ENCODE peak calls at places on chromosome 20, in eight cellular contexts. One of them, this sample, is unnamed.
A peak's percentile ranks its signal among the peaks of the same experiment; 100 is the strongest.

GRCh38 chr20:23084845-23085355 is 1.2 kb downstream of the CD93 start:
- DNase-seq in upper lobe of left lung: peak; percentile 61
- DNase-seq in breast epithelium: no peak
- DNase-seq in A549: no peak
- DNase-seq in stomach: no peak
- DNase-seq in GM12878: no peak
- DNase-seq in H1: no peak
- DNase-seq in heart left ventricle: no peak
- DNase-seq in this sample: no peak

GRCh38 chr20:47328841-47329448 is 27.6 kb downstream of the ZMYND8 start:
- DNase-seq in breast epithelium: no peak
- DNase-seq in stomach: peak; percentile 61
- DNase-seq in upper lobe of left lung: no peak
- DNase-seq in heart left ventricle: no peak
- DNase-seq in GM12878: no peak
- DNase-seq in A549: no peak
- DNase-seq in H1: no peak
- DNase-seq in this sample: peak; percentile 45

GRCh38 chr20:20406306-20406705 is 38.4 kb downstream of the INSM1 start:
- DNase-seq in A549: no peak
- DNase-seq in H1: no peak
- DNase-seq in upper lobe of left lung: no peak
- DNase-seq in stomach: no peak
- DNase-seq in breast epithelium: no peak
- DNase-seq in heart left ventricle: no peak
- DNase-seq in GM12878: no peak
- DNase-seq in this sample: no peak

GRCh38 chr20:57498425-57499400 is 26.2 kb downstream of the CTCFL start:
- DNase-seq in GM12878: no peak
- DNase-seq in stomach: no peak
- DNase-seq in A549: peak; percentile 40
- DNase-seq in heart left ventricle: no peak
- DNase-seq in breast epithelium: no peak
- DNase-seq in upper lobe of left lung: no peak
- DNase-seq in H1: no peak
- DNase-seq in this sample: peak; percentile 46

GRCh38 chr20:44750081-44750805 is 4.6 kb downstream of the KCNK15 start:
- DNase-seq in heart left ventricle: no peak
- DNase-seq in breast epithelium: no peak
- DNase-seq in stomach: no peak
- DNase-seq in GM12878: no peak
- DNase-seq in H1: no peak
- DNase-seq in upper lobe of left lung: peak; percentile 86
- DNase-seq in A549: no peak
- DNase-seq in this sample: peak; percentile 6

GRCh38 chr20:33013701-33014326 is 6.3 kb downstream of the BPIFB2 start:
- DNase-seq in A549: no peak
- DNase-seq in breast epithelium: no peak
- DNase-seq in stomach: no peak
- DNase-seq in heart left ventricle: no peak
- DNase-seq in H1: no peak
- DNase-seq in upper lobe of left lung: peak; percentile 60
- DNase-seq in GM12878: no peak
- DNase-seq in this sample: no peak

GRCh38 chr20:47887064-47887463 is 101.8 kb upstream of the SULF2 start:
- DNase-seq in stomach: no peak
- DNase-seq in H1: no peak
- DNase-seq in breast epithelium: no peak
- DNase-seq in heart left ventricle: no peak
- DNase-seq in GM12878: no peak
- DNase-seq in A549: no peak
- DNase-seq in upper lobe of left lung: no peak
- DNase-seq in this sample: no peak

GRCh38 chr20:48682529-48683385 is 145.0 kb downstream of the PREX1 start:
- DNase-seq in H1: no peak
- DNase-seq in breast epithelium: peak; percentile 66
- DNase-seq in GM12878: no peak
- DNase-seq in heart left ventricle: peak; percentile 94
- DNase-seq in upper lobe of left lung: peak; percentile 79
- DNase-seq in A549: no peak
- DNase-seq in stomach: peak; percentile 97
- DNase-seq in this sample: peak; percentile 81

GRCh38 chr20:25226433-25227316 is 21.2 kb upstream of the PYGB start:
- DNase-seq in GM12878: no peak
- DNase-seq in H1: no peak
- DNase-seq in A549: no peak
- DNase-seq in upper lobe of left lung: peak; percentile 71
- DNase-seq in heart left ventricle: peak; percentile 86
- DNase-seq in stomach: no peak
- DNase-seq in breast epithelium: no peak
- DNase-seq in this sample: no peak

GRCh38 chr20:10741060-10741459 is 67.3 kb upstream of the JAG1 start:
- DNase-seq in A549: no peak
- DNase-seq in GM12878: no peak
- DNase-seq in stomach: no peak
- DNase-seq in H1: no peak
- DNase-seq in heart left ventricle: no peak
- DNase-seq in upper lobe of left lung: no peak
- DNase-seq in breast epithelium: no peak
- DNase-seq in this sample: no peak

GRCh38 chr20:50292324-50293243 is 102.0 kb downstream of the CEBPB start:
- DNase-seq in H1: no peak
- DNase-seq in GM12878: no peak
- DNase-seq in stomach: peak; percentile 91
- DNase-seq in A549: peak; percentile 97
- DNase-seq in heart left ventricle: peak; percentile 97
- DNase-seq in upper lobe of left lung: peak; percentile 90
- DNase-seq in breast epithelium: peak; percentile 89
- DNase-seq in this sample: peak; percentile 98
- TF ChIP-seq POLR2A in H1: no peak
- TF ChIP-seq POLR2A in GM12878: no peak
- TF ChIP-seq POLR2A in stomach: no peak
- TF ChIP-seq POLR2A in A549: no peak
- TF ChIP-seq POLR2A in heart left ventricle: no peak
- TF ChIP-seq POLR2A in upper lobe of left lung: no peak
- TF ChIP-seq POLR2A in breast epithelium: no peak
- TF ChIP-seq POLR2A in this sample: no peak

GRCh38 chr20:63957004-63957689 is 931 bp upstream of the UCKL1 start:
- DNase-seq in breast epithelium: no peak
- DNase-seq in upper lobe of left lung: peak; percentile 88
- DNase-seq in heart left ventricle: peak; percentile 69
- DNase-seq in H1: peak; percentile 73
- DNase-seq in A549: peak; percentile 82
- DNase-seq in stomach: peak; percentile 71
- DNase-seq in GM12878: no peak
- DNase-seq in this sample: peak; percentile 68

GRCh38 chr20:63955281-63955845 is 853 bp downstream of the UCKL1 start:
- DNase-seq in A549: peak; percentile 36
- DNase-seq in upper lobe of left lung: no peak
- DNase-seq in heart left ventricle: no peak
- DNase-seq in stomach: no peak
- DNase-seq in GM12878: no peak
- DNase-seq in breast epithelium: no peak
- DNase-seq in H1: no peak
- DNase-seq in this sample: peak; percentile 73

GRCh38 chr20:63956664-63957003 is 418 bp upstream of the UCKL1 start:
- DNase-seq in H1: no peak
- DNase-seq in breast epithelium: no peak
- DNase-seq in stomach: no peak
- DNase-seq in upper lobe of left lung: no peak
- DNase-seq in GM12878: no peak
- DNase-seq in A549: no peak
- DNase-seq in heart left ventricle: no peak
- DNase-seq in this sample: no peak

GRCh38 chr20:63957690-63958441 is 1.6 kb upstream of the UCKL1 start:
- DNase-seq in breast epithelium: no peak
- DNase-seq in upper lobe of left lung: peak; percentile 59
- DNase-seq in stomach: peak; percentile 71
- DNase-seq in A549: peak; percentile 23
- DNase-seq in heart left ventricle: peak; percentile 66
- DNase-seq in H1: peak; percentile 73
- DNase-seq in GM12878: no peak
- DNase-seq in this sample: no peak

GRCh38 chr20:63955846-63956663 is at the start of gene UCKL1:
- DNase-seq in upper lobe of left lung: peak; percentile 98
- DNase-seq in H1: no peak
- DNase-seq in heart left ventricle: peak; percentile 95
- DNase-seq in GM12878: no peak
- DNase-seq in stomach: peak; percentile 94
- DNase-seq in breast epithelium: peak; percentile 90
- DNase-seq in A549: peak; percentile 90
- DNase-seq in this sample: peak; percentile 94
- TF ChIP-seq POLR2A in upper lobe of left lung: peak; percentile 43
- TF ChIP-seq POLR2A in H1: peak; percentile 84
- TF ChIP-seq POLR2A in heart left ventricle: peak; percentile 91
- TF ChIP-seq POLR2A in GM12878: peak; percentile 91
- TF ChIP-seq POLR2A in stomach: peak; percentile 32
- TF ChIP-seq POLR2A in breast epithelium: peak; percentile 35
- TF ChIP-seq POLR2A in A549: peak; percentile 82
- TF ChIP-seq POLR2A in this sample: peak; percentile 59

DNA sequence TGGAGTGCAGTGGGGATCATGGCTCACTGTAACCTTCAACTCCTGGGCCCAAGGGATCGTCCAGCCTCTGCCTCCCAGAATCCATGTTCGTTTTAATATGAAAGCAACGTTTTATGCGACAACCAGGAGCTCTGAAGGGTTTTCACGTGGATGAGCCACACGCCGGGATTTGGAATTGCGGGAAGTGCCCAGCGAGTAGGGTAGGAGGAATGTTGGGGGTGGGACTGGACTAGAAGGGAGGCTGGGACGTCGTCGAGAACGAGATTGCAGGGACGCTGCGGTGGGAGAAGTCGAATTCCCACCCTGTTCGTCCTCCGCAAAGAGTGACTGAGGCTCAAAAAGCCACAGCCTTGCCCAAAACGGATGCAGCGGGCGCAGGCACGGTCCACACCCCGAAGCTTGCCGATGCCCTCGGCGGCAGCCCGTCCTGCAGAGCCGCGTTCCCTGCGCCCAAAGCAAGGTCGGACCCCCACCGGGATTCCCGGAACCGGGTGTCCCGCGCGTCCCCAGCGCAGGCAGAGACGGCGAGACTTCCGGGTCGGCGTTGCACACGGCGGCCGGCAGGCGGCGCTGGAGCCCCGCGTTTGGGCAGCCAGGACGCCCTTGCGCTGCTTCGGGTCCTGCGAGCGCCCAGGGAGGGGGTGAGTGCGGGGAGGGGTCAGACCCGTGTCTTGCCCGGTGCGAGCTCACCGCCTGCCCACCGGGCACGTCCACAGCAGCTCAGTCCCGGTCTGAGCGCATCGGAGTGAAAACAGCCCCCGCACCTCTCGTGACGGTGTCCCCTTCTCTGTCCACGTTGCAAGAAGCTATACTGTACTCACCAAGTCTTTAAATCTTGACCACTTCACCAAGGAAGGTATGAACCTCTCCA is 87.8 kb downstream of the DHX35 start:
- DNase-seq in upper lobe of left lung: peak; percentile 97
- DNase-seq in GM12878: peak; percentile 21
- DNase-seq in H1: peak; percentile 59
- DNase-seq in heart left ventricle: peak; percentile 74
- DNase-seq in A549: peak; percentile 71
- DNase-seq in breast epithelium: peak; percentile 74
- DNase-seq in stomach: peak; percentile 75
- DNase-seq in this sample: peak; percentile 86
- TF ChIP-seq POLR2A in upper lobe of left lung: no peak
- TF ChIP-seq POLR2A in GM12878: peak; percentile 77
- TF ChIP-seq POLR2A in H1: peak; percentile 41
- TF ChIP-seq POLR2A in heart left ventricle: no peak
- TF ChIP-seq POLR2A in A549: peak; percentile 80
- TF ChIP-seq POLR2A in breast epithelium: no peak
- TF ChIP-seq POLR2A in stomach: no peak
- TF ChIP-seq POLR2A in this sample: peak; percentile 46

DNA sequence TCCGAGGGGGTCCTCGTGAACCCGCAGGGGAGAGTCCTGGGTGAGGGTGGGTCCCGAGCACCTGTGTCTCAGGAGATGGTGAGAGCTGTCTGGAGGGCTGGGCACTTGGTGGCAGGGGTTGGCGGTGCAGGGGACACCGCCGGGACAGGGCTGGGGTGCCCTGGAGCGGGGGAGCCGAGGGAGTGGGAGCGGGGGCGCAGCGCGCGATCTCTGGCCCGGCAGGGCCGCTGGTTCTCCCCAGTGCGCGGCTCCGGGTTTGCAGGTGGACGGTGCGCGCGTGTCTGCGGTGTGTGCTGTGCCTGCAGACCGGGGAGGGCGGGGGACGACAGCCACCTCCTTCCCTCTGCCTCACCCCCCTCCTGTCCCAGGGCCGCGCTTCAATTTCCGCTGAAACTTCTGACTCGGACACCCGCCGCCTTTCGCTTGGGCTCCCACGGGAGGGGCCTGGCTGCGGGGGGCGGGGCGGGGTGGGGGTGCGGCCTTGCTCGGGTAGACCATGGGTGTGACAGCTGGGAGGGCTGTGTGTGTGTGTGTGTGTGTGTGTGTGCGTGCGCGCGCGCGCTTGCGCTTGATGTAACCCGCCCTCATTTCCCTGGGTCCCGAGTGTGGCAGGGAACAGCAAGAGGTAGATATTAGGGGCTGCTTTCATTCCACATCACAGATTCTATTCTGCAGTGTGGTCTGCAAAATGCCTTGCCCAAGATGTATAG is 1.2 kb downstream of the TRIB3 start:
- DNase-seq in breast epithelium: peak; percentile 83
- DNase-seq in stomach: peak; percentile 79
- DNase-seq in GM12878: peak; percentile 48
- DNase-seq in A549: peak; percentile 91
- DNase-seq in upper lobe of left lung: peak; percentile 91
- DNase-seq in H1: no peak
- DNase-seq in heart left ventricle: peak; percentile 80
- DNase-seq in this sample: peak; percentile 91
- TF ChIP-seq POLR2A in breast epithelium: no peak
- TF ChIP-seq POLR2A in stomach: no peak
- TF ChIP-seq POLR2A in GM12878: peak; percentile 79
- TF ChIP-seq POLR2A in A549: peak; percentile 41
- TF ChIP-seq POLR2A in upper lobe of left lung: no peak
- TF ChIP-seq POLR2A in H1: no peak
- TF ChIP-seq POLR2A in heart left ventricle: no peak
- TF ChIP-seq POLR2A in this sample: peak; percentile 59

DNA sequence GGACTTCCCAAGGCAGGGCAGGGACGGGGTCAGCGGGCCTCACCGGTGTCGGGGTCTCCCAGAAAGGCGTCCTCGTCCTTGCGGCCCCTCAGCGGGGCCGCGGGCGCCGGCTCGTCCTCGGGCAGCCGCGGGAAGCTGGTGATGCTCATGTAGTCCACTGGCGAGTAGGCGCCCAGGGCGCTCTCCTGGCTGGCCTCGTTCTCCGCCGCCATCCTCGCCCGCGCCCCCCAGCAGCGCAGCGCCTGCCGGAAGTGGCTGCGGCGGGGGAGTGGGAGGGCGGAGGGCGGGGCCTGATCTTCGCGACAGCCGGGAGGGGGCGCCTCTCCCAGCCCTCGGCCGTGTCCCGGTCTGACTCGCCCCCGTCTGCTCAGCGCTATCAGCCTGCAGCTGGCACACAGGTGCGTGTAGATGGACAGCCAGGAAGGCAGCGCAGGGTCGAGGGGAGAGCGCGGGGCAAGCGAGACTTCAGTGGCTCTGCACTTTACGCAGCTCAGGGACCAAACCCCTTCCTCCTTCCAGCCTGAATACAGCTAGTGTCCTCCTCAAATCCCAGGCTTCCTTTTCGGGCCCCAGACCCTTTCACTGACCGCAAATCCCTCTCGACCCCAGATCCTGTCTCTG is at the start of gene GGT7:
- DNase-seq in breast epithelium: peak; percentile 78
- DNase-seq in H1: peak; percentile 60
- DNase-seq in stomach: peak; percentile 89
- DNase-seq in A549: peak; percentile 72
- DNase-seq in heart left ventricle: peak; percentile 87
- DNase-seq in GM12878: peak; percentile 24
- DNase-seq in upper lobe of left lung: peak; percentile 96
- DNase-seq in this sample: peak; percentile 88
- TF ChIP-seq POLR2A in breast epithelium: no peak
- TF ChIP-seq POLR2A in H1: peak; percentile 46
- TF ChIP-seq POLR2A in stomach: no peak
- TF ChIP-seq POLR2A in A549: peak; percentile 54
- TF ChIP-seq POLR2A in heart left ventricle: peak; percentile 48
- TF ChIP-seq POLR2A in GM12878: peak; percentile 83
- TF ChIP-seq POLR2A in upper lobe of left lung: peak; percentile 36
- TF ChIP-seq POLR2A in this sample: peak; percentile 22